ENCODE peak calls at places on chromosomes 6 and 20, in ten cellular contexts. R is HFF-Myc, M is T-helper 1 cell, I is GM19239, N is midbrain, H is heart left ventricle, G is EH, V is heart right ventricle, F is tibial nerve, Q is stromal cell of bone marrow. E is an unnamed sample.

GRCh38 chr6:25968769-25969168 is 6.2 kb downstream of the TRIM38 start:
- DNase-seq in G (no peak), N (no peak), F (no peak), H (no peak), R (no peak), I (no peak), V (no peak), Q (peak; percentile 69), M (no peak), E (no peak)

GRCh38 chr6:155419161-155419560 is 36.5 kb downstream of the NOX3 start:
- DNase-seq in Q (peak; percentile 35), G (peak; percentile 51), H (no peak), F (no peak), V (no peak), I (no peak), N (no peak), R (no peak), M (no peak), E (no peak)

GRCh38 chr6:79170431-79170830 is 64.1 kb downstream of the HMGN3 start:
- DNase-seq in V (no peak), N (no peak), Q (no peak), F (no peak), M (no peak), G (no peak), R (no peak), I (no peak), H (no peak), E (no peak)

GRCh38 chr20:63186528-63187316 is 29.2 kb downstream of the YTHDF1 start:
- DNase-seq in H (no peak), M (no peak), G (peak; percentile 23), V (no peak), I (no peak), F (no peak), Q (no peak), R (no peak), N (no peak), E (no peak)

GRCh38 chr6:25449774-25450173 is 170.6 kb downstream of the CARMIL1 start:
- DNase-seq in G (no peak), H (no peak), V (no peak), R (no peak), Q (no peak), I (no peak), M (no peak), F (no peak), N (peak; percentile 13), E (no peak)

GRCh38 chr6:57421503-57421902 is 104.1 kb downstream of the PRIM2 start:
- DNase-seq in M (no peak), I (no peak), G (peak; percentile 36), V (no peak), F (no peak), Q (no peak), H (no peak), N (no peak), R (no peak), E (no peak)

GRCh38 chr6:20092071-20092566 is 120.2 kb downstream of the MBOAT1 start:
- DNase-seq in G (peak; percentile 57), V (no peak), M (no peak), H (no peak), Q (peak; percentile 27), N (peak; percentile 34), R (peak; percentile 42), I (no peak), F (peak; percentile 48), E (no peak)

GRCh38 chr6:250676-251075 is 41.6 kb upstream of the DUSP22 start:
- DNase-seq in G (no peak), F (no peak), R (no peak), N (no peak), H (no peak), V (no peak), I (no peak), Q (no peak), M (no peak), E (no peak)

GRCh38 chr20:10848810-10849370 is 175.1 kb upstream of the JAG1 start:
- DNase-seq in M (no peak), I (no peak), G (peak; percentile 95), F (peak; percentile 19), Q (peak; percentile 82), V (peak; percentile 30), H (peak; percentile 49), N (no peak), R (peak; percentile 96), E (no peak)

GRCh38 chr6:123636282-123636681 is 468 bp downstream of the TRDN start:
- DNase-seq in M (no peak), H (no peak), G (no peak), V (no peak), N (no peak), F (no peak), R (no peak), I (no peak), Q (no peak), E (no peak)

GRCh38 chr6:132179955-132180354 is 221.3 kb downstream of the MOXD1 start:
- DNase-seq in G (no peak), H (no peak), I (no peak), M (no peak), V (no peak), N (no peak), R (no peak), F (no peak), Q (no peak), E (no peak)

GRCh38 chr20:49832632-49833327 is 20.2 kb downstream of the SLC9A8 start:
- DNase-seq in I (no peak), Q (no peak), H (no peak), G (no peak), N (no peak), R (no peak), V (no peak), F (peak; percentile 34), M (no peak), E (no peak)

GRCh38 chr20:10555865-10556308 is 117.9 kb downstream of the JAG1 start:
- DNase-seq in V (no peak), F (no peak), G (peak; percentile 94), Q (peak; percentile 39), R (no peak), I (no peak), M (no peak), H (no peak), N (no peak), E (no peak)

GRCh38 chr20:64224344-64225165 is 31.0 kb upstream of the PCMTD2 start:
- DNase-seq in H (peak; percentile 67), R (peak; percentile 52), V (peak; percentile 29), Q (peak; percentile 86), M (no peak), F (no peak), N (peak; percentile 23), G (peak; percentile 94), I (no peak), E (no peak)

GRCh38 chr20:44422083-44422482 is 53.6 kb upstream of the TTPAL start:
- DNase-seq in R (peak; percentile 5), G (peak; percentile 21), I (no peak), M (no peak), V (no peak), N (no peak), Q (no peak), H (no peak), F (no peak), E (no peak)

GRCh38 chr6:7723041-7723447 is 2.9 kb upstream of the BMP6 start:
- DNase-seq in Q (peak; percentile 54), I (peak; percentile 20), M (peak; percentile 49), R (peak; percentile 67), F (peak; percentile 93), V (peak; percentile 85), H (peak; percentile 81), N (peak; percentile 61), G (peak; percentile 79), E (peak; percentile 49)

GRCh38 chr20:63054695-63055240 is 48.0 kb upstream of the BHLHE23 start:
- DNase-seq in I (no peak), F (no peak), M (no peak), H (peak; percentile 6), Q (no peak), N (no peak), R (no peak), V (no peak), G (no peak), E (no peak)

GRCh38 chr20:64093013-64093503 is 8.9 kb upstream of the LKAAEAR1 start:
- DNase-seq in Q (no peak), I (no peak), H (no peak), G (no peak), M (no peak), F (no peak), N (no peak), R (no peak), V (no peak), E (no peak)

GRCh38 chr6:20827798-20828197 is 293.5 kb downstream of the CDKAL1 start:
- DNase-seq in I (no peak), F (no peak), Q (peak; percentile 79), G (peak; percentile 67), N (no peak), M (no peak), R (no peak), V (no peak), H (no peak), E (no peak)

GRCh38 chr6:43275782-43276179 is 22.3 kb upstream of the SLC22A7 start:
- DNase-seq in R (no peak), N (no peak), V (no peak), G (no peak), Q (no peak), I (no peak), F (no peak), H (no peak), M (no peak), E (no peak)

E was measured in GM10248.